ENCODE peak calls at places on chromosomes 6 and 20, in nine cellular contexts. G is omental fat pad, D is endothelial cell of umbilical vein, S is GM12878, X is GM12864, P is neural crest cell, L is fibroblast of the aortic adventitia, R is BJ, F is astrocyte of the spinal cord. H is an unnamed sample.

GRCh38 chr20:51365670-51366069 is 176.8 kb downstream of the NFATC2 start:
- DNase-seq in P (no peak), G (no peak), L (peak; percentile 94), D (no peak), S (no peak), X (no peak), F (peak; percentile 94), R (no peak), H (no peak)

GRCh38 chr20:14790771-14791517 is 453.5 kb upstream of the FLRT3 start:
- DNase-seq in P (no peak), L (no peak), F (peak; percentile 16), X (no peak), G (no peak), D (no peak), S (no peak), R (peak; percentile 39), H (no peak)

GRCh38 chr20:17503501-17504325 is 27.5 kb downstream of the BFSP1 start:
- DNase-seq in D (no peak), S (no peak), G (no peak), R (no peak), L (no peak), P (no peak), X (no peak), F (no peak), H (no peak)

GRCh38 chr20:22289442-22289841 is 294.9 kb downstream of the FOXA2 start:
- DNase-seq in F (no peak), P (no peak), D (no peak), G (no peak), L (no peak), X (no peak), R (no peak), S (no peak), H (no peak)

GRCh38 chr6:129340983-129341382 is 369.0 kb downstream of the ARHGAP18 start:
- DNase-seq in P (no peak), F (peak; percentile 91), D (peak; percentile 90), G (no peak), S (no peak), X (no peak), R (peak; percentile 76), L (peak; percentile 97), H (no peak)

GRCh38 chr6:28775405-28776129 is 148.2 kb downstream of the TRIM27 start:
- DNase-seq in F (no peak), S (no peak), D (no peak), X (no peak), L (no peak), P (no peak), G (no peak), R (no peak), H (no peak)

GRCh38 chr6:157800420-157801237 is 22.4 kb upstream of the SNX9 start:
- DNase-seq in D (no peak), S (peak; percentile 76), X (peak; percentile 72), R (no peak), L (peak; percentile 75), F (peak; percentile 59), G (no peak), P (no peak), H (peak; percentile 60)

GRCh38 chr6:53961679-53962370 is 149.4 kb upstream of the MLIP start:
- DNase-seq in R (no peak), S (no peak), L (peak; percentile 13), X (no peak), P (no peak), D (no peak), F (no peak), G (no peak), H (no peak)

GRCh38 chr20:17395729-17396128 is 135.4 kb downstream of the BFSP1 start:
- DNase-seq in R (no peak), F (no peak), P (no peak), X (no peak), D (no peak), L (no peak), S (no peak), G (no peak), H (no peak)

GRCh38 chr6:119476554-119476953 is 127.0 kb upstream of the MAN1A1 start:
- DNase-seq in P (no peak), F (peak; percentile 12), S (no peak), D (no peak), X (no peak), G (no peak), R (no peak), L (no peak), H (no peak)

GRCh38 chr20:41308726-41309413 is 8.7 kb downstream of the ZHX3 start:
- DNase-seq in R (no peak), L (peak; percentile 66), F (no peak), P (no peak), G (no peak), X (no peak), S (no peak), D (no peak), H (no peak)

GRCh38 chr6:69894578-69895347 is 28.4 kb downstream of the COL19A1 start:
- DNase-seq in G (no peak), X (no peak), S (peak; percentile 62), P (no peak), L (peak; percentile 76), D (no peak), R (peak; percentile 68), F (peak; percentile 50), H (no peak)

GRCh38 chr6:36985384-36985962 is 523 bp downstream of the MTCH1 start:
- DNase-seq in R (no peak), F (no peak), S (no peak), P (no peak), L (no peak), X (no peak), D (no peak), G (no peak), H (peak; percentile 24)

GRCh38 chr6:142878407-142878806 is 66.6 kb downstream of the HIVEP2 start:
- DNase-seq in L (no peak), P (no peak), S (no peak), R (no peak), F (no peak), D (no peak), G (no peak), X (no peak), H (no peak)

GRCh38 chr6:28816909-28817807 is 106.6 kb downstream of the TRIM27 start:
- DNase-seq in L (peak; percentile 74), F (peak; percentile 70), D (peak; percentile 26), R (no peak), X (peak; percentile 42), P (no peak), G (no peak), S (no peak), H (peak; percentile 49)

DNA sequence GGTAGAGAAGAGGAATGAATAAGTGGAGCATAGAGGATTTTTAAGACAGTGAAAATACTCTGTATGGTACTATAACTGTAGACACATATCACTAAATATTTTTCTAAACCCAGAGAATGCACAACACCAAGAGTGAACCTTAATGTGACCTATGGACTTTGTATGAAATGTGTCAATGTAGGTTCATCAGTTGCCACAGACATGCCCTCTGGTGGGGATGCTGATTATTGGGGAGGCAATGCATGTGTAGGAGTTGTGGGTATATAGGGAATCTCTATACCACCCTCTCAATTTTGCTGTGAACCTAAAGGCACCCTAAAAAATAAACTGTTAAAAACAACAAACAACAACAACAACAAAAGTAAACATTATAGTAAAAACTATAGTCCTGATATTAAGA is 293.7 kb downstream of the RNF144B start:
- DNase-seq in X (no peak), S (no peak), P (no peak), L (no peak), D (no peak), R (no peak), G (no peak), F (no peak), H (no peak)
- TF ChIP-seq CTCF in X (peak; percentile 10), S (no peak), P (no peak), L (no peak), D (no peak), R (no peak), G (no peak), F (peak; percentile 7), H (no peak)

DNA sequence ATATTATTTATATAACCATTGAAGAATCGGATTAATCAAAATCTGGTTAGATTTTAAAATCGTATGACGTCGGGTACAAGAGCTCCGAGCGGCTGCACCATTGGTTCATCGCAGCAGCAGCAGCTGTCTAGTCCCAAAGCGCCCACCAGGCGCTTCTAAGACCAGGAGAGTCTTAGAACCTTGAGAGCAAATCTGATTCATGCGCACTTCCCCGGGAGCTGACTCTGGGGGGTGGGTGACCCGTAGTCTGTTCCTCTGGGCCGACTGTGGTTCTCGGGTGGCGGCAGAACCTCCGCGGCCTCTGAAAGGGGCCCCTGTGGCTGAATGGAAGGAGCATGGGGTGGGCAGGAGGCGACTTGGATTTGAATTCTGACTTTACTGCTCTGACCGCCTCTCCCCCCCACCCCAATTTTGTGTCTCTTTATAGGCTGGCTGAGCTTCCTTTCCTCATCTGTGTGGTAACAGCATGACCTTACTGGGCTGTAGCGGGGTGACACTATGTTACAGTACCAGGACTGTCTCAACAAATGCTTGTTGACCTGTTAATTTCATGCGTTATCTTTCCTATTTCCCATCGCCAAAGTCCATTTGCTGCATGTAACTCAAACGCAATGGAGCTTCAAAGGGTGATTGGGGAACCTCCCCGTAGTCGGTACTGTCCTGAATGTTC is 119.7 kb downstream of the RTN4IP1 start:
- DNase-seq in G (no peak), F (peak; percentile 55), D (no peak), L (no peak), R (no peak), S (no peak), X (no peak), P (no peak), H (peak; percentile 22)
- TF ChIP-seq CTCF in G (no peak), F (peak; percentile 39), D (peak; percentile 14), L (peak; percentile 12), R (no peak), S (no peak), X (peak; percentile 43), P (no peak), H (no peak)

DNA sequence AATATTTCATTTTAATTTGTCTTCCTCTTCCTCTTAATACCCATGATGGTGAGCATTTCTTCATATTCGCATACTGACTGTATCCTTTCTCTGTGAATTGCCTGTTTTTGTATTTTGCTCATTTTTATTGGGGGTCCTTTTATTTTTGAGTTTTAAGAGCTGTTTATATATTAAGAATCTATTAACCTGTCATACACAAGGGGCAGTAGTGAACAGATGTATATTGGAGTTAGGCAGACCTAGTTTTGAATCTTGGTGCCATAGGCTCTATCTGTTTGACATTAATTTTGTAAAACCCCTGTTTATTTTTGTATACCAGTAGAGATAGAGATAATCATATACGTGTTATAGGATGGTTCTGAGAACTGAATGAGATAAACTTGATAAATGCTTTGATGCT is 3.1 kb upstream of the WFDC5 start:
- DNase-seq in L (no peak), S (no peak), F (no peak), G (no peak), D (no peak), P (no peak), X (no peak), R (no peak), H (no peak)
- TF ChIP-seq CTCF in L (peak; percentile 16), S (no peak), F (no peak), G (no peak), D (no peak), P (no peak), X (no peak), R (no peak), H (no peak)

GRCh38 chr6:19209202-19209601 is 628.0 kb upstream of the ID4 start:
- DNase-seq in R (no peak), G (no peak), S (no peak), F (no peak), P (no peak), X (no peak), D (no peak), L (no peak), H (no peak)

GRCh38 chr6:19205076-19205475 is 632.1 kb upstream of the ID4 start:
- DNase-seq in G (no peak), S (no peak), L (no peak), F (no peak), R (no peak), P (no peak), X (no peak), D (no peak), H (no peak)

GRCh38 chr6:19204445-19204844 is 632.7 kb upstream of the ID4 start:
- DNase-seq in S (no peak), L (peak; percentile 12), F (no peak), P (no peak), D (no peak), X (no peak), R (no peak), G (no peak), H (no peak)
- TF ChIP-seq CTCF in S (no peak), L (peak; percentile 14), F (no peak), P (no peak), D (no peak), X (no peak), R (no peak), G (no peak), H (no peak)

H was measured in GM13977.